ENCODE peak calls at places on chromosomes 2 and 18, in four cellular contexts. One of them, this sample, is unnamed.
A peak's percentile ranks its signal among the peaks of the same experiment; 100 is the strongest.

GRCh38 chr2:53633441-53633840 is 134.2 kb upstream of the CHAC2 start:
- DNase-seq in HepG2: peak; percentile 74
- DNase-seq in neuronal stem cell: no peak
- DNase-seq in keratinocyte: peak; percentile 11
- DNase-seq in this sample: no peak

GRCh38 chr18:13382990-13383821 is 164.6 kb downstream of the LDLRAD4 start:
- DNase-seq in keratinocyte: no peak
- DNase-seq in HepG2: no peak
- DNase-seq in neuronal stem cell: no peak
- DNase-seq in this sample: no peak

GRCh38 chr2:43225093-43225787 is 1.2 kb downstream of the ZFP36L2 start:
- DNase-seq in keratinocyte: no peak
- DNase-seq in neuronal stem cell: peak; percentile 52
- DNase-seq in HepG2: no peak
- DNase-seq in this sample: peak; percentile 74

GRCh38 chr2:30826481-30826880 is 19.2 kb upstream of the CAPN13 start:
- DNase-seq in HepG2: no peak
- DNase-seq in neuronal stem cell: no peak
- DNase-seq in keratinocyte: no peak
- DNase-seq in this sample: no peak

GRCh38 chr2:241680827-241681599 is 5.6 kb downstream of the DTYMK start:
- DNase-seq in keratinocyte: no peak
- DNase-seq in HepG2: no peak
- DNase-seq in neuronal stem cell: no peak
- DNase-seq in this sample: no peak

GRCh38 chr2:121200419-121201315 is 84.3 kb downstream of the TFCP2L1 start:
- DNase-seq in neuronal stem cell: no peak
- DNase-seq in keratinocyte: no peak
- DNase-seq in HepG2: no peak
- DNase-seq in this sample: no peak

GRCh38 chr18:8503287-8503686 is 106.0 kb upstream of the RAB12 start:
- DNase-seq in keratinocyte: no peak
- DNase-seq in neuronal stem cell: no peak
- DNase-seq in HepG2: no peak
- DNase-seq in this sample: no peak

GRCh38 chr18:21826196-21826595 is 85.6 kb downstream of the MIB1 start:
- DNase-seq in HepG2: no peak
- DNase-seq in keratinocyte: peak; percentile 36
- DNase-seq in neuronal stem cell: no peak
- DNase-seq in this sample: peak; percentile 2

GRCh38 chr2:151614606-151615306 is 119.5 kb downstream of the NEB start:
- DNase-seq in keratinocyte: no peak
- DNase-seq in HepG2: no peak
- DNase-seq in neuronal stem cell: no peak
- DNase-seq in this sample: no peak

GRCh38 chr2:196225213-196225612 is 53.8 kb upstream of the STK17B start:
- DNase-seq in HepG2: no peak
- DNase-seq in keratinocyte: no peak
- DNase-seq in neuronal stem cell: no peak
- DNase-seq in this sample: no peak

GRCh38 chr2:54594048-54594447 is 129.4 kb upstream of the EML6 start:
- DNase-seq in neuronal stem cell: no peak
- DNase-seq in HepG2: no peak
- DNase-seq in keratinocyte: no peak
- DNase-seq in this sample: no peak

GRCh38 chr2:120770176-120770575 is 34.5 kb downstream of the GLI2 start:
- DNase-seq in neuronal stem cell: no peak
- DNase-seq in HepG2: no peak
- DNase-seq in keratinocyte: no peak
- DNase-seq in this sample: no peak

GRCh38 chr18:35610089-35610488 is 28.5 kb downstream of the GALNT1 start:
- DNase-seq in HepG2: no peak
- DNase-seq in neuronal stem cell: no peak
- DNase-seq in keratinocyte: no peak
- DNase-seq in this sample: no peak

GRCh38 chr2:41966431-41966893 is 81.4 kb upstream of the PKDCC start:
- DNase-seq in HepG2: peak; percentile 58
- DNase-seq in neuronal stem cell: no peak
- DNase-seq in keratinocyte: no peak
- DNase-seq in this sample: no peak

GRCh38 chr2:41962912-41963652 is 84.7 kb upstream of the PKDCC start:
- DNase-seq in keratinocyte: no peak
- DNase-seq in neuronal stem cell: no peak
- DNase-seq in HepG2: no peak
- DNase-seq in this sample: no peak

GRCh38 chr2:41965886-41966285 is 81.9 kb upstream of the PKDCC start:
- DNase-seq in keratinocyte: no peak
- DNase-seq in neuronal stem cell: no peak
- DNase-seq in HepG2: no peak
- DNase-seq in this sample: no peak

GRCh38 chr2:41965173-41965875 is 82.5 kb upstream of the PKDCC start:
- DNase-seq in HepG2: no peak
- DNase-seq in keratinocyte: no peak
- DNase-seq in neuronal stem cell: no peak
- DNase-seq in this sample: no peak

GRCh38 chr2:41963661-41964525 is 83.9 kb upstream of the PKDCC start:
- DNase-seq in HepG2: peak; percentile 32
- DNase-seq in neuronal stem cell: no peak
- DNase-seq in keratinocyte: no peak
- DNase-seq in this sample: peak; percentile 59
- H2AFZ ChIP-seq in HepG2: no peak overlapping the region
- H2AFZ ChIP-seq in neuronal stem cell: peak overlapping the region; percentile 88
- H2AFZ ChIP-seq in keratinocyte: no peak overlapping the region
- H2AFZ ChIP-seq in this sample: peak overlapping the region; percentile 12

GRCh38 chr2:7289697-7290096 is 372.5 kb downstream of the RNF144A start:
- DNase-seq in HepG2: no peak
- DNase-seq in keratinocyte: no peak
- DNase-seq in neuronal stem cell: no peak
- DNase-seq in this sample: no peak

GRCh38 chr2:7288484-7288883 is 371.3 kb downstream of the RNF144A start:
- DNase-seq in keratinocyte: peak; percentile 79
- DNase-seq in neuronal stem cell: no peak
- DNase-seq in HepG2: no peak
- DNase-seq in this sample: no peak

DNA sequence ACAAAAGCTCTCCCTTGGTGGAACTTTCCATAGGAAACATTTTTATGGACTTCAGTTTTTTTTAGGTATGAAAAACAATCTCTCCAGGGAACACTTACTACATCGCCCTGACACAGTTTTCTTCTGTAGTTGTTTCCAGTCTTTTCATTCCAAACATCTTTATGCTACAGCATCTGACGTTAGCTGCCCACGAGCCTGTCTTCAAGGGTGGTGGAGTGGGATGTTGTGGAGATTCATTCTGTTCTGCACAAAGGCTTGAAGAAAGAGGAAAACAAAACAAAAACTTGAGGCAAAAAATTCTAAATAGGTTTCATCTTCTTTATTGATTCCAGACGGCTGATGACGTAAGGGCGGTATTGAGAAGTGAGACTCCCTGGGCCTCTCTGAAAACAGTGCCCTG is 374.9 kb downstream of the RNF144A start:
- DNase-seq in neuronal stem cell: no peak
- DNase-seq in HepG2: no peak
- DNase-seq in keratinocyte: no peak
- DNase-seq in this sample: no peak
- H2AFZ ChIP-seq in neuronal stem cell: no peak overlapping the region
- H2AFZ ChIP-seq in HepG2: no peak overlapping the region
- H2AFZ ChIP-seq in keratinocyte: no peak overlapping the region
- H2AFZ ChIP-seq in this sample: no peak overlapping the region

GRCh38 chr2:3536682-3537632 is 17.6 kb upstream of the ADI1 start:
- DNase-seq in neuronal stem cell: no peak
- DNase-seq in keratinocyte: no peak
- DNase-seq in HepG2: peak; percentile 82
- DNase-seq in this sample: peak; percentile 51

GRCh38 chr2:3534251-3534814 is 15.0 kb upstream of the ADI1 start:
- DNase-seq in neuronal stem cell: no peak
- DNase-seq in HepG2: no peak
- DNase-seq in keratinocyte: no peak
- DNase-seq in this sample: no peak

GRCh38 chr2:3535794-3536681 is 16.7 kb upstream of the ADI1 start:
- DNase-seq in neuronal stem cell: no peak
- DNase-seq in HepG2: peak; percentile 88
- DNase-seq in keratinocyte: peak; percentile 26
- DNase-seq in this sample: no peak

GRCh38 chr2:3533836-3534235 is 14.5 kb upstream of the ADI1 start:
- DNase-seq in HepG2: no peak
- DNase-seq in neuronal stem cell: no peak
- DNase-seq in keratinocyte: no peak
- DNase-seq in this sample: no peak

GRCh38 chr2:3535467-3535793 is 16.1 kb upstream of the ADI1 start:
- DNase-seq in HepG2: no peak
- DNase-seq in neuronal stem cell: no peak
- DNase-seq in keratinocyte: no peak
- DNase-seq in this sample: no peak
- H2AFZ ChIP-seq in HepG2: peak overlapping the region; percentile 47
- H2AFZ ChIP-seq in neuronal stem cell: no peak overlapping the region
- H2AFZ ChIP-seq in keratinocyte: peak overlapping the region; percentile 95
- H2AFZ ChIP-seq in this sample: no peak overlapping the region

GRCh38 chr2:56372071-56372656 is 188.4 kb downstream of the CCDC85A start:
- DNase-seq in keratinocyte: no peak
- DNase-seq in neuronal stem cell: no peak
- DNase-seq in HepG2: no peak
- DNase-seq in this sample: no peak

GRCh38 chr2:56379066-56379465 is 195.3 kb downstream of the CCDC85A start:
- DNase-seq in neuronal stem cell: no peak
- DNase-seq in HepG2: no peak
- DNase-seq in keratinocyte: no peak
- DNase-seq in this sample: no peak

GRCh38 chr2:56380861-56381260 is 197.1 kb downstream of the CCDC85A start:
- DNase-seq in neuronal stem cell: no peak
- DNase-seq in HepG2: no peak
- DNase-seq in keratinocyte: no peak
- DNase-seq in this sample: no peak

GRCh38 chr2:56382466-56382865 is 198.7 kb downstream of the CCDC85A start:
- DNase-seq in keratinocyte: no peak
- DNase-seq in neuronal stem cell: no peak
- DNase-seq in HepG2: no peak
- DNase-seq in this sample: no peak

GRCh38 chr2:56376699-56377665 is 193.2 kb downstream of the CCDC85A start:
- DNase-seq in neuronal stem cell: no peak
- DNase-seq in HepG2: no peak
- DNase-seq in keratinocyte: no peak
- DNase-seq in this sample: no peak
- H2AFZ ChIP-seq in neuronal stem cell: no peak overlapping the region
- H2AFZ ChIP-seq in HepG2: no peak overlapping the region
- H2AFZ ChIP-seq in keratinocyte: no peak overlapping the region
- H2AFZ ChIP-seq in this sample: no peak overlapping the region

GRCh38 chr2:237254911-237255578 is 158.9 kb downstream of the COL6A3 start:
- DNase-seq in keratinocyte: no peak
- DNase-seq in neuronal stem cell: no peak
- DNase-seq in HepG2: no peak
- DNase-seq in this sample: no peak

GRCh38 chr2:237259201-237259600 is 154.8 kb downstream of the COL6A3 start:
- DNase-seq in HepG2: no peak
- DNase-seq in neuronal stem cell: no peak
- DNase-seq in keratinocyte: no peak
- DNase-seq in this sample: no peak

GRCh38 chr2:237258146-237258545 is 155.8 kb downstream of the COL6A3 start:
- DNase-seq in HepG2: no peak
- DNase-seq in neuronal stem cell: no peak
- DNase-seq in keratinocyte: no peak
- DNase-seq in this sample: peak; percentile 13

GRCh38 chr2:237256845-237257244 is 157.1 kb downstream of the COL6A3 start:
- DNase-seq in keratinocyte: no peak
- DNase-seq in HepG2: no peak
- DNase-seq in neuronal stem cell: no peak
- DNase-seq in this sample: no peak

GRCh38 chr2:237257471-237257951 is 156.5 kb downstream of the COL6A3 start:
- DNase-seq in HepG2: no peak
- DNase-seq in neuronal stem cell: no peak
- DNase-seq in keratinocyte: no peak
- DNase-seq in this sample: no peak
- H2AFZ ChIP-seq in HepG2: no peak overlapping the region
- H2AFZ ChIP-seq in neuronal stem cell: no peak overlapping the region
- H2AFZ ChIP-seq in keratinocyte: no peak overlapping the region
- H2AFZ ChIP-seq in this sample: no peak overlapping the region